ENCODE peak calls at places on chromosomes 13 and 19, in ten cellular contexts. C, Y, X, A, K, E, M, R, U and B are unnamed samples.

GRCh38 chr13:106696140-106696539 is 128.2 kb upstream of the ARGLU1 start:
- DNase-seq in C (no peak), Y (no peak), X (no peak), A (no peak), K (no peak), E (no peak), M (no peak), R (no peak), U (no peak), B (no peak)

GRCh38 chr13:110065780-110066179 is 241.2 kb downstream of the COL4A1 start:
- DNase-seq in C (no peak), Y (no peak), X (no peak), A (no peak), K (no peak), E (no peak), M (no peak), R (no peak), U (no peak), B (no peak)

GRCh38 chr13:76939215-76939614 is 9.1 kb upstream of the ACOD1 start:
- DNase-seq in C (no peak), Y (no peak), X (no peak), A (no peak), K (no peak), E (no peak), M (peak; percentile 47), R (no peak), U (peak; percentile 46), B (no peak)

GRCh38 chr19:35442091-35442490 is 6.0 kb upstream of the FFAR2 start:
- DNase-seq in C (no peak), Y (no peak), X (no peak), A (no peak), K (peak; percentile 72), E (no peak), M (no peak), R (no peak), U (no peak), B (no peak)

GRCh38 chr13:30796833-30797601 is 61.7 kb downstream of the ALOX5AP start:
- DNase-seq in C (no peak), Y (no peak), X (no peak), A (no peak), K (no peak), E (no peak), M (no peak), R (no peak), U (peak; percentile 78), B (no peak)

GRCh38 chr13:100977841-100978240 is 303.2 kb upstream of the TMTC4 start:
- DNase-seq in C (no peak), Y (no peak), X (no peak), A (no peak), K (no peak), E (no peak), M (no peak), R (no peak), U (no peak), B (no peak)

GRCh38 chr19:12047868-12048267 is 4.9 kb downstream of the ZNF878 start:
- DNase-seq in C (no peak), Y (no peak), X (no peak), A (no peak), K (no peak), E (no peak), M (no peak), R (no peak), U (no peak), B (no peak)

GRCh38 chr13:110665491-110666254 is 40.2 kb downstream of the CARS2 start:
- DNase-seq in C (no peak), Y (no peak), X (no peak), A (no peak), K (no peak), E (no peak), M (no peak), R (no peak), U (no peak), B (no peak)

GRCh38 chr19:5478241-5478924 is 23.2 kb downstream of the ZNRF4 start:
- DNase-seq in C (no peak), Y (no peak), X (no peak), A (no peak), K (no peak), E (no peak), M (no peak), R (no peak), U (no peak), B (no peak)
- H3K27me3 ChIP-seq in C (no peaks in the 10 kb centered on the region), Y (peaks cover 9% of the 10 kb centered on the region), X (no peaks in the 10 kb centered on the region), A (no peaks in the 10 kb centered on the region), K (no peaks in the 10 kb centered on the region), E (no peaks in the 10 kb centered on the region), M (peaks cover 9% of the 10 kb centered on the region), R (no peaks in the 10 kb centered on the region), U (peaks cover 22% of the 10 kb centered on the region), B (peaks cover 26% of the 10 kb centered on the region)

GRCh38 chr13:41398494-41399190 is 58.7 kb upstream of the RGCC start:
- DNase-seq in C (no peak), Y (no peak), X (no peak), A (no peak), K (no peak), E (no peak), M (no peak), R (no peak), U (no peak), B (no peak)

GRCh38 chr13:41401371-41401770 is 56.0 kb upstream of the RGCC start:
- DNase-seq in C (no peak), Y (no peak), X (no peak), A (no peak), K (no peak), E (no peak), M (no peak), R (no peak), U (no peak), B (no peak)

GRCh38 chr13:41405367-41405766 is 52.0 kb upstream of the RGCC start:
- DNase-seq in C (no peak), Y (no peak), X (no peak), A (no peak), K (no peak), E (no peak), M (no peak), R (no peak), U (no peak), B (no peak)

GRCh38 chr13:41403983-41404382 is 53.4 kb upstream of the RGCC start:
- DNase-seq in C (no peak), Y (no peak), X (no peak), A (no peak), K (no peak), E (no peak), M (no peak), R (no peak), U (no peak), B (no peak)

DNA sequence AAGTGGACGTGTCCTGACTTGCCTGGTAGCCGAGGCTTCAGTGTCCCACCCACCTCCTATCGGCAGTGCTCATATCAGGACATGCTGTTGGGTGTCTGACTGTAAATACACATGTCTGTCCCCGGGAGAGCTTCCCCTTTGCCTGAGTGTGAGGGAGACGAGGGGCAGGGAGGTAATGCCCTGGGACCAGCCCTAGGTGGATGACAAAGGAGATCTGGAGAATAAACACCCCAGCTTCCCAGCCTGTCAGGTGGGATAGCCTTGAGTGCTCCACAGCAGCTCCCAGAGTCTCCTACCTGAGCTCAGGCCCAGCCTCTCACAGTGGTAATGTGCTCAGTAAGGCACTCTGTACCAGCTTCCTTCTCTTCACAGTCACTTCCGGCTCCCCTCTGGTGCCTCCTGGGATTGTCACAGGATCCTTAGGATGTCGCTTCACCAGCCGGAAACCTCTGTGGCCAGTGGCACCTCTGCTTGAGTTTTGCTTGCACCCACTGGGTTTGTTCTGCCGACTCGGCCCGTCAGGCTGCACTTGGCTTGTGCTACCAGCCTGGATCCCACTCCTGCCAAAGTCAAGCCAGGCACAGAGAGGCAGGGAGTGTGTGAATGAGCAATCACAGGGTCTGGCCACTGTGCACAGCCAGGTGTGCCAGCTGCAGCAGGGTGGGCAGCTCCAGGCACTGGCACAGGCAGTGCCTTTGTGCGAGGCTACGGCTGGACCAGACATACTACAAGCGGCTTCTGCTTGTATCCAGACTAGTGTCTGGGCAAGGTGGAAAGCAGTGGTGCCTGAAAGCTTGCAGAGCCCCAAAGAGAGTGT is 54.4 kb upstream of the RGCC start:
- DNase-seq in C (no peak), Y (no peak), X (no peak), A (no peak), K (no peak), E (no peak), M (no peak), R (no peak), U (no peak), B (no peak)
- H3K4me3 ChIP-seq in C (no peak overlapping the region), Y (no peak overlapping the region), X (no peak overlapping the region), A (no peak overlapping the region), K (no peak overlapping the region), E (no peak overlapping the region), M (no peak overlapping the region), R (no peak overlapping the region), U (no peak overlapping the region), B (no peak overlapping the region)

GRCh38 chr19:54203151-54203611 is 2.5 kb downstream of the RPS9 start:
- DNase-seq in C (no peak), Y (no peak), X (no peak), A (no peak), K (no peak), E (no peak), M (peak; percentile 21), R (no peak), U (no peak), B (no peak)

GRCh38 chr19:54201172-54201701 is 579 bp downstream of the RPS9 start:
- DNase-seq in C (no peak), Y (no peak), X (no peak), A (no peak), K (peak; percentile 35), E (no peak), M (no peak), R (no peak), U (no peak), B (no peak)

GRCh38 chr19:54199401-54199800 is 1.3 kb upstream of the RPS9 start:
- DNase-seq in C (no peak), Y (no peak), X (no peak), A (no peak), K (no peak), E (no peak), M (no peak), R (no peak), U (no peak), B (no peak)

GRCh38 chr19:54204767-54205468 is 4.3 kb downstream of the RPS9 start:
- DNase-seq in C (no peak), Y (no peak), X (no peak), A (no peak), K (no peak), E (no peak), M (no peak), R (no peak), U (no peak), B (no peak)

DNA sequence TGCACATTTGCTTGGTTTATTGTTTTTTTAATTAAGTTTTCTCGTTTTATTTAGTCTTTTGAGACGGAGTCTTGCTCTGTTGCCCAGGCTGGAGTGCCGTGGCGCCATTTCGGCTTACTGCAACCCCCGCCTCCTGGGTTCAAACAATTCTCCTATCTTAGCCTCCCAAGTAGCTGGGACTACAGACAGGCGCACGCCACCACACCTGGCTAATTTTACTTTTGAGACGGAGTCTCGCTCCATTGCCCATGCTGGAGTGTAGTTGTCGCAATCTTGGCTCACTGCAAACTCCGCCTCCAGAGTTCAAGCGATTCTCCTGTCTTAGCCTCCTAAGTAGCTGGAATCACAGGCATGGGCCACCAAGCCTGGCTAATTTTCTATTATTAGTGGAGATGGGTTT is 1.3 kb downstream of the RPS9 start:
- DNase-seq in C (no peak), Y (no peak), X (no peak), A (no peak), K (no peak), E (no peak), M (no peak), R (no peak), U (no peak), B (no peak)
- H3K4me1 ChIP-seq in C (peaks cover 64% of the 10 kb centered on the region), Y (peaks cover 29% of the 10 kb centered on the region), X (peaks cover 65% of the 10 kb centered on the region), A (peaks cover 40% of the 10 kb centered on the region), K (peaks cover 14% of the 10 kb centered on the region), E (peaks cover 56% of the 10 kb centered on the region), M (peaks cover 14% of the 10 kb centered on the region), R (peaks cover 13% of the 10 kb centered on the region), U (peaks cover 38% of the 10 kb centered on the region), B (peaks cover 64% of the 10 kb centered on the region)

GRCh38 chr19:8109455-8109854 is 39.9 kb downstream of the FBN3 start:
- DNase-seq in C (no peak), Y (no peak), X (no peak), A (no peak), K (no peak), E (no peak), M (no peak), R (no peak), U (no peak), B (no peak)
- H3K27me3 ChIP-seq in C (no peaks in the 10 kb centered on the region), Y (no peaks in the 10 kb centered on the region), X (no peaks in the 10 kb centered on the region), A (peaks cover 60% of the 10 kb centered on the region), K (no peaks in the 10 kb centered on the region), E (no peaks in the 10 kb centered on the region), M (no peaks in the 10 kb centered on the region), R (no peaks in the 10 kb centered on the region), U (no peaks in the 10 kb centered on the region), B (peaks cover 31% of the 10 kb centered on the region)